ENCODE peak calls at places on chromosome 16, in seven cellular contexts. Z is NB4, L is WTC11, M is fibroblast of lung, S is left lung, N is heart right ventricle, O is left ventricle myocardium inferior. R is an unnamed sample.

GRCh38 chr16:21253470-21253869 is 20.0 kb downstream of the ANKS4B start:
- DNase-seq in O (no peak), M (no peak), N (no peak), L (no peak), Z (no peak), S (no peak), R (no peak)

GRCh38 chr16:74888888-74889287 is 96.0 kb downstream of the WDR59 start:
- DNase-seq in Z (no peak), N (no peak), O (no peak), S (no peak), L (no peak), M (no peak), R (no peak)

GRCh38 chr16:29898786-29899515 is 399 bp downstream of the SEZ6L2 start:
- DNase-seq in O (no peak), S (peak), L (peak), N (no peak), M (no peak), Z (no peak), R (no peak)

GRCh38 chr16:80883816-80884215 is 79.4 kb upstream of the CDYL2 start:
- DNase-seq in S (no peak), N (no peak), O (no peak), L (no peak), M (no peak), Z (no peak), R (no peak)

GRCh38 chr16:72963921-72964320 is 84.0 kb downstream of the ZFHX3 start:
- DNase-seq in L (no peak), N (no peak), S (no peak), M (peak), O (no peak), Z (no peak), R (no peak)

GRCh38 chr16:35572186-35572585 is 2112.8 kb downstream of the TP53TG3F start:
- DNase-seq in N (no peak), S (no peak), M (no peak), O (no peak), L (no peak), Z (no peak), R (no peak)

GRCh38 chr16:75618782-75619181 is 4.3 kb downstream of the ADAT1 start:
- DNase-seq in O (no peak), N (no peak), Z (no peak), M (no peak), L (no peak), S (no peak), R (no peak)

GRCh38 chr16:2231016-2231931 is 5.0 kb upstream of the DNASE1L2 start:
- DNase-seq in O (no peak), L (no peak), Z (no peak), S (no peak), M (no peak), N (no peak), R (no peak)

GRCh38 chr16:65117701-65118448 is 4.0 kb downstream of the CDH11 start:
- DNase-seq in N (peak), L (peak), S (no peak), M (peak), O (peak), Z (peak), R (peak)

GRCh38 chr16:3007957-3008748 is 4.6 kb upstream of the CLDN9 start:
- DNase-seq in M (no peak), S (no peak), N (no peak), O (peak), L (peak), Z (peak), R (no peak)

GRCh38 chr16:12628526-12628925 is 175.2 kb downstream of the CPPED1 start:
- DNase-seq in M (no peak), O (no peak), Z (no peak), L (no peak), N (no peak), S (no peak), R (no peak)

GRCh38 chr16:57536306-57537193 is at the start of gene CCDC102A:
- DNase-seq in S (no peak), N (peak), O (peak), M (peak), L (peak), Z (peak), R (peak)

GRCh38 chr16:20647736-20648135 is 49.7 kb downstream of the ACSM1 start:
- DNase-seq in O (no peak), L (no peak), S (no peak), N (no peak), Z (no peak), M (no peak), R (no peak)

GRCh38 chr16:54361246-54361645 is 74.7 kb upstream of the IRX3 start:
- DNase-seq in O (no peak), N (no peak), L (no peak), Z (no peak), M (no peak), S (no peak), R (no peak)

GRCh38 chr16:15466131-15466530 is 31.7 kb downstream of the BMERB1 start:
- DNase-seq in M (no peak), S (no peak), O (no peak), L (no peak), N (no peak), Z (no peak), R (no peak)

GRCh38 chr16:3074860-3075545 is 9.6 kb downstream of the IL32 start:
- DNase-seq in S (peak), N (no peak), O (no peak), L (no peak), Z (peak), M (no peak), R (no peak)

GRCh38 chr16:14088155-14088753 is 17.1 kb downstream of the MRTFB start:
- DNase-seq in M (no peak), L (no peak), S (no peak), Z (no peak), O (no peak), N (no peak), R (no peak)

GRCh38 chr16:77775911-77776909 is 12.2 kb upstream of the VAT1L start:
- DNase-seq in M (peak), O (no peak), N (no peak), Z (no peak), S (no peak), L (no peak), R (no peak)

GRCh38 chr16:21300309-21301167 is 22.4 kb upstream of the CRYM start:
- DNase-seq in O (peak), M (peak), N (peak), Z (peak), S (peak), L (peak), R (peak)

GRCh38 chr16:86145669-86146068 is 246.7 kb downstream of the IRF8 start:
- DNase-seq in M (no peak), L (no peak), N (no peak), Z (peak), S (no peak), O (no peak), R (no peak)

GRCh38 chr16:12558641-12559040 is 245.0 kb downstream of the CPPED1 start:
- DNase-seq in S (no peak), N (no peak), M (no peak), L (no peak), O (no peak), Z (no peak), R (no peak)

GRCh38 chr16:55118701-55119260 is 188.1 kb downstream of the IRX5 start:
- DNase-seq in L (no peak), O (no peak), M (no peak), S (no peak), N (no peak), Z (no peak), R (no peak)

GRCh38 chr16:49608801-49609200 is 235.2 kb downstream of the C16orf78 start:
- DNase-seq in O (no peak), N (peak), L (no peak), M (peak), Z (peak), S (no peak), R (peak)

GRCh38 chr16:28984619-28985135 is at the start of gene LAT:
- DNase-seq in M (no peak), N (no peak), O (no peak), Z (peak), L (no peak), S (peak), R (no peak)

GRCh38 chr16:67730326-67730725 is 11.2 kb upstream of the GFOD2 start:
- DNase-seq in S (peak), M (no peak), L (no peak), Z (no peak), O (no peak), N (no peak), R (no peak)

GRCh38 chr16:73064227-73064995 is 16.5 kb upstream of the ZFHX3 start:
- DNase-seq in Z (peak), S (peak), O (peak), L (peak), N (no peak), M (peak), R (no peak)

GRCh38 chr16:75000481-75001081 is 1.8 kb downstream of the ZNRF1 start:
- DNase-seq in Z (peak), M (peak), L (no peak), N (no peak), S (no peak), O (no peak), R (no peak)

GRCh38 chr16:12845282-12845681 is 41.6 kb upstream of the CPPED1 start:
- DNase-seq in O (no peak), L (no peak), Z (no peak), S (no peak), N (no peak), M (no peak), R (no peak)

GRCh38 chr16:27429981-27430441 is 28.0 kb downstream of the IL21R start:
- DNase-seq in O (no peak), N (peak), Z (no peak), S (no peak), L (no peak), M (no peak), R (no peak)

GRCh38 chr16:27429330-27429871 is 27.4 kb downstream of the IL21R start:
- DNase-seq in L (no peak), N (no peak), M (no peak), O (no peak), S (no peak), Z (no peak), R (no peak)

GRCh38 chr16:27427538-27427937 is 25.6 kb downstream of the IL21R start:
- DNase-seq in Z (no peak), L (no peak), O (no peak), N (no peak), M (no peak), S (no peak), R (no peak)

GRCh38 chr16:27426423-27427408 is 24.7 kb downstream of the IL21R start:
- DNase-seq in S (no peak), L (no peak), Z (peak), M (peak), N (peak), O (no peak), R (no peak)

GRCh38 chr16:27428035-27428785 is 26.2 kb downstream of the IL21R start:
- DNase-seq in S (no peak), L (no peak), O (no peak), N (peak), Z (peak), M (no peak), R (no peak)
- TF ChIP-seq CTCF in S (no peak), L (no peak), O (no peak), N (no peak), Z (peak), M (no peak), R (no peak)

DNA sequence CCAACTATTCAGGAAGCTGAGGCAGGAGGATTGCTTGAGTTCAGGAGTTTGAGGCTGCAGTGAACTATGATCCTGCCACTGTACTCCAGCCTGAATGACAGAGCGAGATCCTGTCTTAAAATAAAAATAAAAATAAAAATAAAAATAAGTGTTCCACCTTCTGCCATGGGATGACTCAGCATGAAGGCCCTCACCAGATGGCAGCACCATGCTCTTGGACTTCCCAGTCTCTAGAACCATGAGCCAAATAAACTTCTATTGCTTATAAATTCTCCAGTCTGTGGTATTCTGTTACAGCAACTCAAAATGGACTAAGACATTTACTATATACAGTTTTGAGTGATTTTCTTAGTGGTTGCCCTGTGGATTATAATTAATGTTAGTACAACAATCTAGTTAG is 7.9 kb upstream of the SLC38A7 start:
- DNase-seq in S (no peak), O (no peak), N (no peak), M (no peak), L (no peak), Z (no peak), R (no peak)
- TF ChIP-seq CTCF in S (no peak), O (no peak), N (no peak), M (no peak), L (no peak), Z (no peak), R (no peak)

GRCh38 chr16:88469615-88470395 is 16.7 kb downstream of the ZFPM1 start:
- DNase-seq in M (no peak), N (no peak), S (no peak), L (no peak), Z (no peak), O (no peak), R (no peak)

GRCh38 chr16:88467433-88468051 is 14.5 kb downstream of the ZFPM1 start:
- DNase-seq in N (no peak), M (no peak), O (no peak), S (no peak), L (no peak), Z (no peak), R (no peak)

GRCh38 chr16:88466175-88466862 is 13.2 kb downstream of the ZFPM1 start:
- DNase-seq in N (no peak), Z (peak), O (no peak), L (no peak), M (no peak), S (no peak), R (no peak)

GRCh38 chr16:88466949-88467348 is 13.9 kb downstream of the ZFPM1 start:
- DNase-seq in N (no peak), Z (no peak), M (no peak), L (no peak), S (no peak), O (no peak), R (no peak)

DNA sequence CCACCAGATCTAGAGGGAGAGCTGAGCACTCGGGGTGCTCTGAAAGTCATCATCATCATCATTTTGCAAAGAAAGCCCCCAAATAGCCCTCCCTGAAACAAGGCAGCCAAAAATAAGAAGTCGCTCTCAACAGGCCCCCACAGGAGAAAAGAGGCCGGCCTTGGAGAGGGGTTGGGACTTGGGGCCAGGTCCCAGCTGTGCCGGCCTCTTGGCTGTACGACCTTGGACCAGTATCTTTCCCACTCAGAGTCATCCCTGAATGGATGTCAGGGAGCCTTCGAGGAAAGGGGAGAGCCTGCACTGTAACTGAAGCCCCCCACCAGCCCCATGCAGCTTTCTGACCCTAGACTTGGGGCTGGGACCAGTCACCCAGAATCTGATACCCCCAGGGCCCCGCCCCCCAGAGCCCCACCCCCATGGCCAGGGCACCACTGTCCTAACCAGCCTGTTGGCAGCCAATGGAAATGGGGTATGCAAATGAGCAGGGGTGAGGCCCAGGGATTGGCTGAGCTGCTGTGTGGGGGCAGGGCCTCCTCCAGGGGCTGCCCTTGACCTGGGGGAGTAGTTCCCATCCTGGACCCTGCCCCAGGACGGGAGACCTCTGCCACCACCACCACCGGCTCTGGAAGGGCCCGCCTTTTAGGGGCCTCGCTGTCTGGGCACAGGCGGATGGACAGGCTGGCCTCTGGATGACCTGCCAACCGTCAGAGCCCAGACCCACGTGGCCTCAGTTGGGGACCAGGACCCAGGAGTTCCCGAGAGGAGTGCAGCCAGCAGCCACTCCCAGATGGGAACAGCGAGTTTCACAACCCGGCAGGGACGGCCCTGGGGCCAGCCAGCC is 15.4 kb downstream of the ZFPM1 start:
- DNase-seq in O (no peak), L (peak), N (no peak), Z (peak), S (no peak), M (no peak), R (no peak)
- TF ChIP-seq CTCF in O (no peak), L (no peak), N (no peak), Z (no peak), S (no peak), M (no peak), R (no peak)

GRCh38 chr16:66324785-66325184 is 41.7 kb upstream of the CDH5 start:
- DNase-seq in S (no peak), L (peak), N (no peak), O (no peak), Z (peak), M (peak), R (no peak)
- TF ChIP-seq CTCF in S (no peak), L (no peak), N (no peak), O (no peak), Z (peak), M (peak), R (no peak)

DNA sequence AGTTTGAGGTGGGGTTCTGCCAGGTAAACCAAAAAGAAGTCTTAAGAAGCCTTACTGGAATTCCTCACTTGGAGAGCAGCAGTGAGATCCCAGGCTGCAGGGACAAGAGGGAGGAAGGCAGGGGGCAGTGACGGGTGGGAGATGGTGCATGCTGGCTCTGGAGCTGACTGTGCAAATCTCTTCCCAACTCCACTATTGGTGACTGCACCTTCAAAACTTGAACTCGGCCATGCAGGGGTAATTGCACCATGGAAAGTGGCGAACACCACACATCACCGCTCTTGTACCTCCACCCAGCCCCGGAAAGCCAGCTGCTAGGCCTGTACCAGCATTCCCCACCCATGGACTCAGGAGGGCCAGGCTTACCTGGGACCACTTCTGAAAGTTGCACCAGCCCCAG is 51.4 kb upstream of the CDR2 start:
- DNase-seq in M (no peak), Z (no peak), O (no peak), N (no peak), L (no peak), S (no peak), R (no peak)
- TF ChIP-seq CTCF in M (no peak), Z (no peak), O (no peak), N (no peak), L (no peak), S (no peak), R (no peak)

GRCh38 chr16:17544785-17545184 is 74.0 kb upstream of the XYLT1 start:
- DNase-seq in M (no peak), Z (peak), N (no peak), L (peak), O (no peak), S (no peak), R (no peak)
- TF ChIP-seq CTCF in M (no peak), Z (peak), N (no peak), L (peak), O (no peak), S (no peak), R (peak)

GRCh38 chr16:23877107-23878070 is 41.6 kb downstream of the PRKCB start:
- DNase-seq in O (no peak), Z (peak), S (no peak), N (no peak), M (no peak), L (no peak), R (no peak)
- TF ChIP-seq CTCF in O (no peak), Z (peak), S (no peak), N (no peak), M (no peak), L (no peak), R (no peak)

DNA sequence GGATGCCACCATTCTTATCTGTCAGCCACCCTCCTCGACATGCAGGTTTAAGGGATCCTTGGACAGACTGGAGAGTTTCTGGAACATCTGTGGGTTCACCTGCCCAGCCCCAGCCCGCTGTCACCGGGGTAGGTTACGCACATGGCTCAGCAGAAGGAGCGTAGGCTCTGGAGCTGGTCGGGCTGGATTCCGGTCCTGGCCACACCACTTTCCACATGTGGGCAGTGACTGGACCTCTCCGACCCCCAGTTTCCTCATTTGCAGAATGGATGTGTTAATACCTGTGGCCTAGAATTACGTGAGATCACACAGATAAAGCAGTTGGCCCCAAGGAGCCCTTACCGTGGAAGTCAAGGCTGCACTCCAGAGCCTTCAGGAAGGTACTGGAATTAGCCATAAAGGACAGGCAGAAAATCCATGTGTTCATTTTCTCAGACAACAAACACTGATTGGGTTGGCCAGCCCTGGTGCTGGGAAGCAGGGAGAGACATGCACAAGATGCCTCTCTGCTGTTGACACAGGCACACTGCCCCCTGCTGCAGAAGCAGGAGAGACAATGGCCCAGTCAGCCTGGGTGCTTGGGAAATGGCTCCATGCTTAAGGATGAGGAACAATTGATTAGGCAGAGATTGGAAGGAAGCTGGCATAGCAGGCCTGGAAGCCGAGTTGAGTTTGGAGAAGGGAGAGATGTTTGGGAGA is 58.8 kb downstream of the SF3B3 start:
- DNase-seq in L (peak), S (no peak), M (no peak), Z (peak), N (no peak), O (no peak), R (no peak)
- TF ChIP-seq CTCF in L (no peak), S (no peak), M (peak), Z (peak), N (no peak), O (peak), R (no peak)